ENCODE peak calls at places on chromosomes 7 and 10, in five cellular contexts. M is iris pigment epithelial cell, H is iPS DF 6.9, P is kidney glomerular epithelial cell, U is cardiac fibroblast. O is an unnamed sample.

GRCh38 chr7:30322656-30323355 is 38.4 kb downstream of the ZNRF2 start:
- DNase-seq in U (no peak), H (no peak), M (no peak), P (no peak), O (no peak)

GRCh38 chr7:513521-514166 is 6.0 kb downstream of the PDGFA start:
- DNase-seq in H (no peak), U (peak), M (peak), P (no peak), O (no peak)

GRCh38 chr7:158973440-158973839 is 117.1 kb downstream of the DYNC2I1 start:
- DNase-seq in H (no peak), P (no peak), M (peak), U (peak), O (no peak)

GRCh38 chr7:156820445-156821063 is 72.4 kb downstream of the LMBR1 start:
- DNase-seq in U (no peak), H (no peak), P (no peak), M (no peak), O (no peak)

GRCh38 chr7:40437498-40437897 is 302.7 kb downstream of the SUGCT start:
- DNase-seq in M (peak), P (peak), H (no peak), U (peak), O (peak)

GRCh38 chr10:103812431-103812830 is 42.9 kb downstream of the SH3PXD2A start:
- DNase-seq in U (peak), M (no peak), P (no peak), H (no peak), O (no peak)

GRCh38 chr7:40507166-40507565 is 372.4 kb downstream of the SUGCT start:
- DNase-seq in M (peak), P (no peak), U (no peak), H (peak), O (no peak)

GRCh38 chr7:151742713-151743480 is 134.0 kb downstream of the PRKAG2 start:
- DNase-seq in U (no peak), P (no peak), M (peak), H (no peak), O (peak)

GRCh38 chr10:43308986-43309385 is 42.1 kb upstream of the RASGEF1A start:
- DNase-seq in M (peak), U (peak), H (no peak), P (no peak), O (no peak)

GRCh38 chr7:38975944-38976392 is 1.7 kb upstream of the POU6F2 start:
- DNase-seq in M (peak), U (no peak), P (no peak), H (no peak), O (no peak)

GRCh38 chr7:98852826-98853225 is 17.0 kb downstream of the TMEM130 start:
- DNase-seq in M (no peak), U (no peak), H (no peak), P (peak), O (no peak)

GRCh38 chr7:13946181-13946580 is 43.3 kb downstream of the ETV1 start:
- DNase-seq in M (peak), P (peak), U (peak), H (no peak), O (no peak)

GRCh38 chr10:77989081-77989724 is 40.1 kb downstream of the POLR3A start:
- DNase-seq in M (no peak), H (no peak), P (no peak), U (no peak), O (peak)

GRCh38 chr10:118584181-118584954 is 11.1 kb downstream of the PRLHR start:
- DNase-seq in P (peak), H (no peak), M (peak), U (peak), O (no peak)

GRCh38 chr7:70092314-70093303 is 494.3 kb downstream of the AUTS2 start:
- DNase-seq in U (peak), P (no peak), M (peak), H (no peak), O (no peak)

GRCh38 chr7:52355059-52355458 is 680.4 kb upstream of the POM121L12 start:
- DNase-seq in H (peak), U (no peak), M (no peak), P (no peak), O (no peak)

GRCh38 chr10:95755511-95756004 is 405 bp upstream of the ENTPD1 start:
- DNase-seq in U (no peak), H (no peak), P (peak), M (peak), O (no peak)

GRCh38 chr10:122186822-122187810 is 84.0 kb upstream of the BTBD16 start:
- DNase-seq in H (no peak), M (peak), U (no peak), P (no peak), O (no peak)

GRCh38 chr7:155781433-155781832 is 30.8 kb downstream of the SHH start:
- DNase-seq in U (no peak), H (no peak), P (no peak), M (no peak), O (no peak)

GRCh38 chr10:43892062-43892765 is 243.5 kb upstream of the ZNF32 start:
- DNase-seq in M (no peak), H (no peak), U (peak), P (no peak), O (no peak)

GRCh38 chr7:2509298-2509906 is 10.2 kb upstream of the LFNG start:
- DNase-seq in U (no peak), M (no peak), H (no peak), P (no peak), O (no peak)

GRCh38 chr7:139034855-139035587 is 821 bp downstream of the ZC3HAV1L start:
- DNase-seq in U (peak), M (peak), P (no peak), H (no peak), O (no peak)

GRCh38 chr10:124117879-124118278 is 24.5 kb upstream of the CHST15 start:
- DNase-seq in M (no peak), H (no peak), P (no peak), U (no peak), O (no peak)

O was measured in cerebellar cortex.